ENCODE peak calls at places on chromosomes 11 and 22, in seven cellular contexts. T is fibroblast of villous mesenchyme, G is A549, I is AG08395, A is AG04449, H is nucleus accumbens, C is NT2/D1. K is an unnamed sample.

GRCh38 chr11:134634897-134635831 is 223.1 kb upstream of the B3GAT1 start:
- DNase-seq in T (no peak), G (no peak), I (no peak), A (no peak), H (no peak), C (no peak), K (no peak)

GRCh38 chr22:20421507-20421874 is 16.1 kb downstream of the SCARF2 start:
- DNase-seq in T (no peak), G (no peak), I (no peak), A (no peak), H (no peak), C (no peak), K (no peak)

GRCh38 chr22:20777420-20778177 is 3.7 kb downstream of the SERPIND1 start:
- DNase-seq in T (peak), G (peak), I (peak), A (peak), H (no peak), C (no peak), K (no peak)

GRCh38 chr11:17063171-17064002 is 14.1 kb downstream of the RPS13 start:
- DNase-seq in T (peak), G (peak), I (peak), A (no peak), H (peak), C (peak), K (no peak)

GRCh38 chr11:13952668-13953067 is 9.9 kb upstream of the SPON1 start:
- DNase-seq in T (no peak), G (no peak), I (no peak), A (no peak), H (no peak), C (no peak), K (no peak)

GRCh38 chr22:36405671-36406070 is 17.9 kb upstream of the MYH9 start:
- DNase-seq in T (peak), G (no peak), I (peak), A (no peak), H (no peak), C (no peak), K (no peak)

GRCh38 chr11:45673441-45673840 is 8.0 kb upstream of the CHST1 start:
- DNase-seq in T (no peak), G (no peak), I (no peak), A (no peak), H (no peak), C (no peak), K (no peak)

GRCh38 chr11:73431431-73431830 is 55.2 kb downstream of the RELT start:
- DNase-seq in T (no peak), G (no peak), I (no peak), A (no peak), H (no peak), C (no peak), K (no peak)

GRCh38 chr11:34084637-34085036 is 20.8 kb upstream of the NAT10 start:
- DNase-seq in T (no peak), G (no peak), I (no peak), A (no peak), H (no peak), C (no peak), K (no peak)

GRCh38 chr11:2789791-2790580 is 90.2 kb upstream of the KCNQ1OT1 start:
- DNase-seq in T (no peak), G (no peak), I (no peak), A (no peak), H (no peak), C (no peak), K (no peak)

GRCh38 chr22:20624161-20624616 is 116.8 kb downstream of the MED15 start:
- DNase-seq in T (no peak), G (no peak), I (peak), A (no peak), H (no peak), C (no peak), K (no peak)

GRCh38 chr11:129295746-129296145 is 79.9 kb upstream of the BARX2 start:
- DNase-seq in T (peak), G (no peak), I (no peak), A (peak), H (no peak), C (no peak), K (no peak)

GRCh38 chr11:62552931-62553838 is 6.6 kb upstream of the AHNAK start:
- DNase-seq in T (peak), G (peak), I (peak), A (peak), H (no peak), C (peak), K (no peak)

GRCh38 chr11:120079750-120080610 is 57.9 kb downstream of the TRIM29 start:
- DNase-seq in T (no peak), G (no peak), I (peak), A (no peak), H (no peak), C (no peak), K (no peak)

GRCh38 chr11:10329935-10330334 is 25.1 kb downstream of the ADM start:
- DNase-seq in T (peak), G (no peak), I (peak), A (peak), H (no peak), C (no peak), K (no peak)

GRCh38 chr11:8604078-8604723 is 10.2 kb upstream of the STK33 start:
- DNase-seq in T (peak), G (peak), I (peak), A (peak), H (no peak), C (peak), K (no peak)

K was measured in iPS DF 19.7.